ENCODE peak calls at places on chromosomes 11 and 22, in four cellular contexts. K is amniotic stem cell; P is lower lobe of right lung; W is naive thymus-derived CD8-positive, alpha-beta T cell. S is an unnamed sample.

GRCh38 chr11:201936-202335 is 5.3 kb downstream of the BET1L start:
- DNase-seq in P (peak; percentile 12), K (no peak), W (no peak), S (no peak)

GRCh38 chr11:21944577-21944976 is 248.3 kb upstream of the ANO5 start:
- DNase-seq in K (no peak), P (no peak), W (no peak), S (no peak)

GRCh38 chr11:130897262-130898182 is 18.8 kb downstream of the SNX19 start:
- DNase-seq in W (no peak), P (peak; percentile 65), K (no peak), S (peak; percentile 88)

GRCh38 chr11:4851033-4851432 is 2.0 kb upstream of the OR51S1 start:
- DNase-seq in P (no peak), W (no peak), K (no peak), S (no peak)

GRCh38 chr11:58688779-58689503 is 42.8 kb downstream of the GLYAT start:
- DNase-seq in P (no peak), W (no peak), K (no peak), S (no peak)

GRCh38 chr11:112096194-112096593 is 9.5 kb downstream of the SDHD start:
- DNase-seq in P (no peak), W (no peak), K (no peak), S (no peak)

GRCh38 chr11:102172127-102172848 is 62.0 kb downstream of the YAP1 start:
- DNase-seq in K (peak; percentile 22), P (no peak), W (no peak), S (no peak)

GRCh38 chr11:131491503-131491902 is 121.1 kb downstream of the NTM start:
- DNase-seq in K (no peak), P (no peak), W (no peak), S (no peak)

GRCh38 chr11:110097459-110098012 is 4.3 kb downstream of the ZC3H12C start:
- DNase-seq in W (no peak), K (no peak), P (no peak), S (no peak)

GRCh38 chr11:77181226-77181625 is 53.2 kb downstream of the MYO7A start:
- DNase-seq in P (peak; percentile 39), W (no peak), K (no peak), S (no peak)

GRCh38 chr11:45796461-45796861 is 8.5 kb upstream of the SLC35C1 start:
- DNase-seq in W (no peak), K (no peak), P (no peak), S (no peak)

GRCh38 chr11:102927624-102927990 is 27.9 kb downstream of the MMP13 start:
- DNase-seq in P (no peak), W (no peak), K (no peak), S (no peak)

GRCh38 chr11:48110509-48110766 is 106.2 kb upstream of the OR4B1 start:
- DNase-seq in P (no peak), K (no peak), W (no peak), S (no peak)

GRCh38 chr11:44814881-44815592 is 88.3 kb downstream of the TSPAN18 start:
- DNase-seq in W (no peak), K (no peak), P (no peak), S (no peak)

GRCh38 chr11:117458275-117459120 is 130.8 kb downstream of the CEP164 start:
- DNase-seq in P (no peak), K (no peak), W (no peak), S (no peak)

GRCh38 chr11:2451916-2452694 is 7.3 kb downstream of the KCNQ1 start:
- DNase-seq in K (no peak), P (no peak), W (no peak), S (peak; percentile 34)

GRCh38 chr22:50314455-50315288 is 7.2 kb upstream of the PLXNB2 start:
- DNase-seq in K (no peak), P (peak; percentile 87), W (peak; percentile 68), S (peak; percentile 61)

GRCh38 chr11:78838417-78838816 is 263.8 kb upstream of the NARS2 start:
- DNase-seq in P (no peak), K (no peak), W (no peak), S (no peak)

GRCh38 chr11:24900524-24900923 is 403.7 kb downstream of the LUZP2 start:
- DNase-seq in P (no peak), K (no peak), W (no peak), S (no peak)

GRCh38 chr22:45648320-45649070 is 23.1 kb upstream of the ATXN10 start:
- DNase-seq in W (no peak), P (no peak), K (no peak), S (no peak)

GRCh38 chr11:12164061-12165014 is 53.9 kb downstream of the MICAL2 start:
- DNase-seq in K (no peak), P (no peak), W (no peak), S (no peak)

GRCh38 chr11:95067042-95067827 is 516 bp downstream of the SRSF8 start:
- DNase-seq in K (peak; percentile 38), P (peak; percentile 88), W (peak; percentile 76), S (peak; percentile 72)

GRCh38 chr11:34317038-34317360 is 40.8 kb downstream of the ABTB2 start:
- DNase-seq in P (no peak), K (no peak), W (no peak), S (no peak)

GRCh38 chr11:455566-456147 is 5.6 kb downstream of the PTDSS2 start:
- DNase-seq in P (no peak), K (no peak), W (no peak), S (peak; percentile 54)

GRCh38 chr11:76135491-76135890 is 70.8 kb downstream of the WNT11 start:
- DNase-seq in P (no peak), K (no peak), W (no peak), S (no peak)

S was measured in RWPE2.